ENCODE peak calls at places on chromosomes 4 and X, in eight cellular contexts. C is fibroblast of lung, E is NT2/D1, X is right cardiac atrium, O is stomach, S is spleen, G is AG04449, D is sigmoid colon. Y is an unnamed sample.

GRCh38 chrX:2447484-2447883 is 53.3 kb downstream of the DHRSX start:
- DNase-seq in D (no peak), X (no peak), S (no peak), C (no peak), G (no peak), O (no peak), E (no peak), Y (no peak)

GRCh38 chr4:117164338-117164737 is 79.0 kb upstream of the TRAM1L1 start:
- DNase-seq in G (no peak), X (no peak), O (no peak), D (no peak), C (no peak), E (no peak), S (no peak), Y (no peak)

GRCh38 chrX:53223955-53224859 is 800 bp downstream of the KDM5C start:
- DNase-seq in G (no peak), D (no peak), C (peak), E (no peak), O (no peak), X (no peak), S (peak), Y (no peak)

GRCh38 chr4:187504974-187505797 is 490.4 kb upstream of the ZFP42 start:
- DNase-seq in S (no peak), D (no peak), G (no peak), X (peak), C (no peak), O (no peak), E (no peak), Y (no peak)

GRCh38 chr4:7124643-7125442 is 57.0 kb upstream of the GRPEL1 start:
- DNase-seq in O (peak), D (peak), X (no peak), S (no peak), C (peak), E (no peak), G (peak), Y (peak)

GRCh38 chrX:38636949-38637819 is 75.8 kb downstream of the TSPAN7 start:
- DNase-seq in E (no peak), S (no peak), C (no peak), G (no peak), X (no peak), O (peak), D (no peak), Y (peak)

GRCh38 chr4:73698217-73698616 is 42.2 kb upstream of the CXCL8 start:
- DNase-seq in O (no peak), X (no peak), C (peak), D (no peak), E (no peak), S (no peak), G (no peak), Y (no peak)

GRCh38 chr4:156968479-156968984 is 3.1 kb downstream of the PDGFC start:
- DNase-seq in O (peak), X (peak), E (peak), S (no peak), C (peak), G (no peak), D (peak), Y (peak)

GRCh38 chr4:103136671-103137445 is 37.2 kb upstream of the BDH2 start:
- DNase-seq in S (no peak), X (no peak), D (no peak), E (no peak), O (no peak), G (no peak), C (no peak), Y (no peak)

GRCh38 chrX:19121898-19122640 is at the start of gene ADGRG2:
- DNase-seq in O (peak), S (no peak), G (no peak), D (no peak), E (no peak), X (peak), C (peak), Y (no peak)

GRCh38 chr4:188372051-188372450 is 232.8 kb downstream of the TRIML1 start:
- DNase-seq in C (no peak), E (no peak), O (no peak), S (no peak), G (peak), D (no peak), X (no peak), Y (no peak)

GRCh38 chr4:173121044-173121685 is 47.4 kb upstream of the GALNT7 start:
- DNase-seq in D (no peak), X (no peak), E (no peak), O (peak), C (peak), S (no peak), G (peak), Y (no peak)

GRCh38 chr4:125520258-125520990 is 205.7 kb downstream of the FAT4 start:
- DNase-seq in D (no peak), G (no peak), S (no peak), X (no peak), C (peak), O (no peak), E (no peak), Y (no peak)

GRCh38 chrX:124902953-124903352 is 416.7 kb upstream of the TEX13C start:
- DNase-seq in D (no peak), S (no peak), G (no peak), X (no peak), C (no peak), O (no peak), E (no peak), Y (no peak)

GRCh38 chr4:15303052-15303641 is 124.7 kb upstream of the C1QTNF7 start:
- DNase-seq in G (peak), X (no peak), E (no peak), O (no peak), C (peak), D (no peak), S (no peak), Y (no peak)

GRCh38 chr4:1208970-1209704 is 36.8 kb upstream of the SPON2 start:
- DNase-seq in X (peak), E (no peak), D (peak), G (no peak), C (peak), O (no peak), S (peak), Y (peak)

GRCh38 chrX:45264865-45265264 is 64.2 kb upstream of the DIPK2B start:
- DNase-seq in C (no peak), D (no peak), X (no peak), E (no peak), O (no peak), G (no peak), S (no peak), Y (no peak)

GRCh38 chrX:53714580-53715335 is 28.2 kb upstream of the HUWE1 start:
- DNase-seq in X (no peak), G (no peak), S (no peak), C (peak), E (no peak), O (peak), D (no peak), Y (peak)

GRCh38 chrX:30373479-30373878 is 64.3 kb upstream of the NR0B1 start:
- DNase-seq in E (no peak), G (no peak), X (no peak), S (no peak), O (no peak), D (no peak), C (no peak), Y (no peak)

GRCh38 chr4:66575024-66575696 is 904.9 kb upstream of the EPHA5 start:
- DNase-seq in D (no peak), C (peak), S (peak), E (no peak), O (no peak), X (no peak), G (no peak), Y (no peak)

GRCh38 chrX:130055103-130055502 is 55.2 kb downstream of the ELF4 start:
- DNase-seq in X (peak), G (peak), E (no peak), O (no peak), S (no peak), C (peak), D (no peak), Y (no peak)

GRCh38 chr4:81377231-81377630 is 94.5 kb downstream of the RASGEF1B start:
- DNase-seq in S (no peak), G (no peak), C (no peak), E (no peak), D (no peak), X (no peak), O (no peak), Y (peak)

GRCh38 chrX:531611-531936 is 99.0 kb upstream of the SHOX start:
- DNase-seq in E (no peak), D (no peak), X (no peak), G (no peak), O (no peak), S (no peak), C (no peak), Y (no peak)

GRCh38 chrX:139113682-139114081 is 402.2 kb upstream of the FGF13 start:
- DNase-seq in E (no peak), D (no peak), C (peak), X (no peak), S (no peak), G (no peak), O (no peak), Y (no peak)

GRCh38 chrX:78655642-78656041 is 3.5 kb downstream of the RTL3 start:
- DNase-seq in C (no peak), G (no peak), X (no peak), S (no peak), E (no peak), D (no peak), O (no peak), Y (no peak)

GRCh38 chr4:156969136-156969535 is 2.5 kb downstream of the PDGFC start:
- DNase-seq in X (no peak), S (no peak), C (no peak), D (no peak), E (no peak), O (no peak), G (no peak), Y (no peak)

GRCh38 chrX:130393451-130394074 is 8.1 kb upstream of the GPR119 start:
- DNase-seq in O (peak), D (no peak), G (no peak), C (peak), X (peak), E (peak), S (no peak), Y (peak)

GRCh38 chrX:19540076-19540475 is 24.8 kb upstream of the MAP3K15 start:
- DNase-seq in C (no peak), S (no peak), D (no peak), E (no peak), X (no peak), G (no peak), O (no peak), Y (no peak)

GRCh38 chr4:8117278-8117682 is 41.3 kb downstream of the ABLIM2 start:
- DNase-seq in G (no peak), X (peak), S (no peak), E (peak), C (no peak), O (peak), D (no peak), Y (peak)

GRCh38 chrX:114582264-114582632 is 1.6 kb upstream of the HTR2C start:
- DNase-seq in D (no peak), O (no peak), S (no peak), C (no peak), E (no peak), G (no peak), X (no peak), Y (no peak)

GRCh38 chr4:38106301-38106700 is 146.1 kb downstream of the PTTG2 start:
- DNase-seq in C (peak), O (no peak), E (no peak), X (no peak), S (no peak), D (no peak), G (no peak), Y (no peak)

DNA sequence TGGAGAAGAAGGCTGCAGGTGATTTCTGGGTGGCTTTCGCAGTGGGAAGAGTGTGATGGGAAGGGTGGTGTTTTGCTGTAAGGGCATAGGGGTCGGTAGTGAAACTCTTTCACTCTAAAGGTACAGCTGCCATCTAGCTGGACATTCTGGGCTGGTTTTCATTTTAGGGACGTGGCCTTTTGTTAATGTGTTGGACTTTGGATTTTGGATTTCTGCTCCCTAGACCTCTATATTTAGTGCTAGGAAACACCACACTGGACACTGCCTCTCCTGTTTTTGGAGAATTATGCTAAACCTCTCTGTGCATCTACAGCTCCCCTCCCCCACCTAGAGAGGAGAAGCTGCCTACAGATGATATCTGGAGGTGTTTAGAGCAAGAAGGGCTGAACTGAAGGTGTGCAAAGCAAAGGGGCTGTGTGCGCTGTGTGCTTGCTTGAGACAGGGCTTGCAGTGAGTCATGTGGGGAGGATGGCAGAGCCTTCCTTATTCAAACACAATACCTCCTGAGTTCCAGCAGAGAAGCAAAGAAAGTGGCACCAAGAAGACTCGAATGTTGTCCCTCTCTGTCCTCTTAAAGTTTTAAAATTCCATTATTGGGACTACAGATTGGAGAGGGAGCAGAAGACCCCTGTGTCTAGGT is 47.9 kb downstream of the STARD8 start:
- DNase-seq in S (peak), O (no peak), X (no peak), G (no peak), D (no peak), C (no peak), E (no peak), Y (no peak)
- H3K4me3 ChIP-seq in S (peak), O (peak), X (peak), G (no peak), D (no peak), C (no peak), E (no peak), Y (no peak)

GRCh38 chr4:70666369-70666768 is at the start of gene JCHAIN:
- DNase-seq in X (no peak), D (no peak), E (no peak), G (no peak), C (peak), S (no peak), O (no peak), Y (no peak)
- H3K4me3 ChIP-seq in X (no peak), D (no peak), E (no peak), G (no peak), C (no peak), S (no peak), O (no peak), Y (no peak)

GRCh38 chrX:118519411-118520205 is 24.0 kb downstream of the DOCK11 start:
- DNase-seq in D (no peak), G (no peak), S (no peak), E (no peak), C (peak), O (no peak), X (no peak), Y (no peak)
- H3K4me3 ChIP-seq in D (no peak), G (no peak), S (no peak), E (no peak), C (no peak), O (no peak), X (no peak), Y (no peak)

GRCh38 chrX:15600071-15600470 is 689 bp downstream of the ACE2 start:
- DNase-seq in O (no peak), X (no peak), C (no peak), G (no peak), D (no peak), E (no peak), S (no peak), Y (no peak)
- H3K4me3 ChIP-seq in O (no peak), X (no peak), C (no peak), G (no peak), D (no peak), E (no peak), S (no peak), Y (no peak)

DNA sequence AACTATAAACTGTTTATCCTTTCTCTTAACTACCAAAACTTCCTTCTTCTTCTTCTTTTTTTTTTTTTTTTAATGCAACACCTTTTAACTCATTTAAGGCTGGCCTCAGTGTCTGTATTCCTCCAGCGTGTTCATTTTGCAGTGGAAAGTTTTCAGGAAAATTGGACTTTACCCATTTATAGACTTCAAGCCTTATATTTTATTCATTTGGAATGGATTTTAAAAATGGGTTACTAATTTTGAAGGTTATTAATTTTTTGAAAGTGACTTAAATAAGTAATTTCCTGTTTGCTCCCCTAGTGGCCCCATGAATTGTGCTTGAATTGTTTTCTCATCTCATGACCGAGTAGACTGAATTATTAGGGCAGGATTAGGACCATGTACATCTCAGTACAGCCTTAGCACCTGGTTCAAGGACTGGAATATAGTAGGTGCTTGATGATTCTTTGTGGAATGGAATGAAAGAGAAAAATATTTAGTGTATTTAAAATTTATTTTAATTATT is 282.7 kb downstream of the ANKRD50 start:
- DNase-seq in G (no peak), S (no peak), D (no peak), O (no peak), X (no peak), C (no peak), E (no peak), Y (no peak)
- H3K4me3 ChIP-seq in G (no peak), S (no peak), D (no peak), O (no peak), X (no peak), C (no peak), E (no peak), Y (no peak)

DNA sequence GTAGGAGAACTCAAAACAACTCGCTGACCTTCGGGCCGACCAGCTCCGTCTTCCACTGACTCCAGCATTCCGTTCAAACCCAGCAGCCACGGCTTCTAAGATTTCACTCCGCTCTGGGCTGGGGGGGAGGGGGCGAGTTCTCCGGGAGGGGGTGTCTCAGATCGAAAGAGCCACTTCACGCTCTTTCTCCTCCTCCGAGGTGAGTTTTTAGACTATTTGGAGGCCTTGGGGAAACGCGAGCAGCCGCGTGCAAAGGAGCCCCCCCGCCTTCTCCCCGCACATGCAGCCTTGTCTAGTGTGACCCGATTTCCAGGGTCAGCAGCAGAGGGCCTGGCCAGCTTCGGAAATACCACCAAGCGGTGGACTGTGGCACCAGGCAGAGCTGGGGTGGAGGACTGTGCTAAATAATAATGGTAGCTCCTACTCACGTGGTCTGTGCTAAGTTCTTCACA is 79.2 kb upstream of the BCOR start:
- DNase-seq in G (no peak), X (peak), S (peak), C (peak), E (no peak), D (no peak), O (no peak), Y (no peak)
- H3K4me3 ChIP-seq in G (peak), X (peak), S (peak), C (peak), E (peak), D (peak), O (peak), Y (no peak)

Y was measured in LNCaP clone FGC.